ENCODE peak calls at places on chromosomes 3 and 15, in nine cellular contexts. Z is suprapubic skin, Y is astrocyte, F is HepG2, T is heart right ventricle, B is stomach, C is ovary, L is PC-9, E is OCI-LY7. H is an unnamed sample. For H3K36me3 and H3K9me3, the result is how much of the 10 kb centered on the place peaks cover.

GRCh38 chr3:184717608-184717995 is 5.7 kb upstream of the MAGEF1 start:
- DNase-seq in Z (no peak), Y (peak), F (no peak), T (no peak), B (no peak), C (no peak), L (no peak), E (no peak), H (no peak)

GRCh38 chr3:21331321-21331720 is 419.7 kb downstream of the ZNF385D start:
- DNase-seq in Z (no peak), Y (no peak), F (no peak), T (no peak), B (no peak), C (no peak), L (no peak), E (no peak), H (no peak)

GRCh38 chr15:68930268-68931022 is at the start of gene SPESP1:
- DNase-seq in Z (peak), Y (peak), F (no peak), T (peak), B (peak), C (peak), L (no peak), E (no peak), H (no peak)

GRCh38 chr3:110420158-110420641 is 651.4 kb upstream of the NECTIN3 start:
- DNase-seq in Z (no peak), Y (peak), F (no peak), T (no peak), B (no peak), C (no peak), L (no peak), E (no peak), H (no peak)

GRCh38 chr3:186705882-186706780 is 11.0 kb upstream of the KNG1 start:
- DNase-seq in Z (no peak), Y (no peak), F (no peak), T (no peak), B (no peak), C (no peak), L (no peak), E (no peak), H (no peak)

GRCh38 chr15:29143909-29144308 is 125.7 kb downstream of the NSMCE3 start:
- DNase-seq in Z (no peak), Y (peak), F (no peak), T (no peak), B (no peak), C (no peak), L (no peak), E (no peak), H (no peak)

GRCh38 chr15:68818671-68819450 is 1.8 kb downstream of the ANP32A start:
- DNase-seq in Z (peak), Y (no peak), F (peak), T (peak), B (peak), C (peak), L (no peak), E (peak), H (peak)

GRCh38 chr15:78292219-78292618 is 7.2 kb downstream of the SKIC8 start:
- DNase-seq in Z (no peak), Y (no peak), F (no peak), T (no peak), B (no peak), C (no peak), L (no peak), E (no peak), H (no peak)

GRCh38 chr15:90819390-90819789 is 49.0 kb upstream of the FURIN start:
- DNase-seq in Z (no peak), Y (no peak), F (no peak), T (no peak), B (peak), C (no peak), L (no peak), E (no peak), H (no peak)

GRCh38 chr3:20669184-20669583 is 483.2 kb upstream of the SGO1 start:
- DNase-seq in Z (no peak), Y (peak), F (no peak), T (peak), B (no peak), C (no peak), L (no peak), E (no peak), H (no peak)

GRCh38 chr3:158909870-158910269 is 108.0 kb downstream of the MFSD1 start:
- DNase-seq in Z (no peak), Y (peak), F (no peak), T (no peak), B (no peak), C (no peak), L (no peak), E (no peak), H (no peak)

GRCh38 chr3:36075491-36075890 is 304.8 kb upstream of the STAC start:
- DNase-seq in Z (no peak), Y (peak), F (no peak), T (no peak), B (no peak), C (no peak), L (no peak), E (no peak), H (no peak)

GRCh38 chr3:114584734-114585371 is 291.0 kb downstream of the TIGIT start:
- DNase-seq in Z (no peak), Y (no peak), F (no peak), T (peak), B (no peak), C (peak), L (no peak), E (no peak), H (no peak)

GRCh38 chr15:49265911-49266310 is 95.9 kb downstream of the GALK2 start:
- DNase-seq in Z (no peak), Y (no peak), F (no peak), T (no peak), B (no peak), C (no peak), L (no peak), E (no peak), H (no peak)

GRCh38 chr3:64848822-64849221 is 161.0 kb upstream of the ADAMTS9 start:
- DNase-seq in Z (no peak), Y (no peak), F (no peak), T (no peak), B (peak), C (peak), L (no peak), E (no peak), H (no peak)

GRCh38 chr15:33506781-33507180 is 196.0 kb downstream of the RYR3 start:
- DNase-seq in Z (no peak), Y (no peak), F (no peak), T (no peak), B (no peak), C (no peak), L (no peak), E (no peak), H (no peak)

GRCh38 chr15:77219846-77220245 is 148.9 kb upstream of the TSPAN3 start:
- DNase-seq in Z (no peak), Y (no peak), F (no peak), T (no peak), B (no peak), C (no peak), L (no peak), E (no peak), H (no peak)

DNA sequence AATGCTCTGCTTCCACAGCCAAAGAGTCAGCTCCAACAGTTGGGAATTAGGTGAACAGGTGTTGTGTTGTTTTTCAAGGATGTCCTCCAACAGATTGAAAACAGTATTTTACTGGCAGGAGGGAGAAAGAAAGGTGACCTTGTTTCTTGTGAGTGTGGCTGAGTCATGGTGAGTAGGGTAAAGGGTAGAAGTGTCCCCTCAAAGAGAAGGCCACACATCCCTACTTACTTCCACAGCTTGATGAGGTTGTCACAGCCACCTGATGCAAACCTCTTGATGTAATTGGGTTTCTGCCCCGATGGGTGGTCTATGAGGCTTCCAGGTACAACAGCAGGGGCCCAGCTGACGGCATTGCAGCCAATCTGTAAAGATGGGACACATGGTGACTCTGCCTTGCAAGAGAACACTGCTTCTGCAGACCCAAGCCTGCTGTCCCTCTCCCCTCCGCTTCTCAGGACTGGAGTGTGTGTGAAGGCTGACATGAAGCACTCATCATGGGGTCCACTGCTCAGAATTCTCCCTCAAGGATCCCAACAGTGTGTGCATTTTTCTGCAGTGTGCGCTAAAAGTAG is 12.7 kb upstream of the GHRL start:
- DNase-seq in Z (no peak), Y (no peak), F (no peak), T (no peak), B (no peak), C (no peak), L (no peak), E (no peak), H (no peak)
- H3K36me3 ChIP-seq in Z (half or more), Y (half or more), F (under half), T (under half), B (half or more), C (under half), L (under half), E (half or more), H (half or more)

GRCh38 chr15:89368566-89369223 is 34.1 kb upstream of the POLG start:
- DNase-seq in Z (no peak), Y (no peak), F (no peak), T (no peak), B (no peak), C (no peak), L (no peak), E (no peak), H (no peak)
- TF ChIP-seq CTCF in Z (no peak), Y (no peak), F (no peak), T (no peak), B (no peak), C (no peak), L (no peak), E (no peak), H (no peak)

GRCh38 chr3:183129243-183129642 is 29.9 kb upstream of the MCCC1 start:
- DNase-seq in Z (no peak), Y (no peak), F (no peak), T (no peak), B (no peak), C (no peak), L (no peak), E (peak), H (no peak)

GRCh38 chr3:183122257-183122932 is 23.1 kb upstream of the MCCC1 start:
- DNase-seq in Z (no peak), Y (peak), F (peak), T (no peak), B (no peak), C (no peak), L (peak), E (peak), H (no peak)

GRCh38 chr3:183120538-183121215 is 21.4 kb upstream of the MCCC1 start:
- DNase-seq in Z (no peak), Y (no peak), F (no peak), T (no peak), B (no peak), C (no peak), L (no peak), E (no peak), H (no peak)

DNA sequence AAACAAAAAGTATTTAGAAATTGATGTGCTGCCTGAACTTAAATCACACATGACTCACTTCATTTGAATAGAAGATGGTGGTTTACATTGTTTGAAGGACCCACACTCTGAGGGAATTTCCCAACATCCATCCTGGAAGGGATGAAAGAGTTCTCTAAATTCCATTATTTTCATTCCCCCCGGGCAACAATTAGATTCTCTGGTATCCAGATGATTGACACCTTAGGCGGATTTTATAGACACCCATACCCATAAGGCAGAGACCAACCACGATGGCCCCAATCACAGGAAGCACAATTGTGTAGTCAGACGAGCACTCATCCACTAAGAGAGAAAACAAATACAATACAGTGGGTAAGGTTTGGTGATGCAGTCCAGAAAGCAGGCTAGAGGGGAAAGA is 24.6 kb upstream of the MCCC1 start:
- DNase-seq in Z (no peak), Y (peak), F (no peak), T (no peak), B (no peak), C (no peak), L (peak), E (no peak), H (no peak)
- H3K9me3 ChIP-seq in Z (under half), Y (under half), F (under half), T (under half), B (under half), C (under half), L (under half), E (under half), H (under half)

GRCh38 chr3:48445277-48445882 is 1.2 kb upstream of the ATRIP start:
- DNase-seq in Z (no peak), Y (no peak), F (no peak), T (no peak), B (no peak), C (no peak), L (no peak), E (no peak), H (no peak)

GRCh38 chr3:48446425-48447193 is at the start of gene ATRIP:
- DNase-seq in Z (peak), Y (peak), F (peak), T (peak), B (peak), C (peak), L (peak), E (peak), H (peak)

GRCh38 chr3:48446043-48446424 is 503 bp upstream of the ATRIP start:
- DNase-seq in Z (no peak), Y (no peak), F (no peak), T (no peak), B (no peak), C (no peak), L (no peak), E (no peak), H (no peak)

GRCh38 chr3:48456466-48456865 is 9.9 kb downstream of the ATRIP start:
- DNase-seq in Z (no peak), Y (no peak), F (no peak), T (no peak), B (no peak), C (no peak), L (no peak), E (no peak), H (no peak)

GRCh38 chr3:48451270-48451669 is 4.7 kb downstream of the ATRIP start:
- DNase-seq in Z (no peak), Y (no peak), F (peak), T (no peak), B (no peak), C (no peak), L (no peak), E (no peak), H (no peak)
- H3K36me3 ChIP-seq in Z (under half), Y (under half), F (under half), T (under half), B (under half), C (under half), L (under half), E (half or more), H (half or more)

DNA sequence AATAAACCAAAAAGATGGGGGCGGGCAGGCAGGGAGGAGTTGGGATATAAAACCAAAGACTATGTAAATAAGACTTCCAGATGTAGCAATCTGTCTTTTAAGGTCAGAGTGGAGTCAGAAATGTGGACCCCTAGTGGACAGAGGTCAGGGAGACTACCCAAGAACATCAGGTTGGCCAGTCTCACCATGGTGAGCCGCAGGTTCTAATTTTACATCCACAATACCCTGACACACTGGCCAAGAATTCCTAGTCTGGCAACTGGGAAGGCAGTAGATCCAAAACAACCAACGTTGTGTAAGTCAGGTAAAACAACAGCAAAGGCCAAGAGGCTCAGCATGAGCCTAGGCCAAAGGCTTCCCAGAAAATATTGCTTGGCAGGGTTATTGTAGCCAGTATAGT is 203.4 kb downstream of the FOXP1 start:
- DNase-seq in Z (no peak), Y (peak), F (peak), T (peak), B (no peak), C (no peak), L (no peak), E (no peak), H (no peak)
- TF ChIP-seq CTCF in Z (no peak), Y (peak), F (peak), T (peak), B (no peak), C (no peak), L (no peak), E (peak), H (peak)

GRCh38 chr3:3847994-3848970 is 49.1 kb downstream of the LRRN1 start:
- DNase-seq in Z (no peak), Y (no peak), F (no peak), T (no peak), B (no peak), C (no peak), L (no peak), E (no peak), H (no peak)
- H3K9me3 ChIP-seq in Z (under half), Y (under half), F (under half), T (under half), B (under half), C (under half), L (under half), E (under half), H (under half)

DNA sequence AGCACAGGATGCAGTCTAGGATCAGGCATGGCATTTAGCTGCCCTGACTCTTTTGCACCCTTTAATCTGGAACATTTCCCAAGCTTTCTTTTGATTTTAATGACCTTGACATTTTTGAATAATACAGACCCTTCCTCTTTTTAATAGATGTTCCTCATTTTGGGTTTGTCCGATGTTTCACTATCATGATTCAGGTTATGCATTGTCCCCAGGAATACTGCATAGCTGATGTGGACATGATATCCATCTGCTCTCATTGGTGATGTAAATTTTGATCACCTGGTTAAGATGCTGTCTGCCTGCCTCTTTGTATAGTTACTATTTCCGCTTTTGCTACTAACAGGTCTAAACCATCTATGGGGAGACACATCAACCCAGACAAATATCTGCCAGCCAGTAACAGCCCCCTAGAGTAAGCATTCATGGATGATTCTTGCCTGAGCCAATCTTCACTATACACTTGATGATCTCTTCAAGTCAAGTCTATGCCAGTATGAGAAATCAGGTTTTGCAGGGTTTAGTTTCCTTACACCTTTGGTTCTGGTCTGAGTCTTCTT is 50.6 kb upstream of the ULK4 start:
- DNase-seq in Z (no peak), Y (no peak), F (no peak), T (no peak), B (no peak), C (no peak), L (no peak), E (peak), H (no peak)
- H3K36me3 ChIP-seq in Z (under half), Y (under half), F (under half), T (under half), B (under half), C (under half), L (under half), E (under half), H (under half)

GRCh38 chr15:25501828-25502446 is 63.1 kb upstream of the UBE3A start:
- DNase-seq in Z (no peak), Y (no peak), F (peak), T (peak), B (no peak), C (no peak), L (no peak), E (peak), H (peak)
- TF ChIP-seq CTCF in Z (peak), Y (peak), F (peak), T (peak), B (no peak), C (no peak), L (peak), E (peak), H (peak)

GRCh38 chr15:25060472-25060803 is 105.7 kb downstream of the SNRPN start:
- DNase-seq in Z (peak), Y (no peak), F (no peak), T (no peak), B (peak), C (no peak), L (no peak), E (no peak), H (no peak)

GRCh38 chr15:25059698-25060471 is 105.1 kb downstream of the SNRPN start:
- DNase-seq in Z (peak), Y (no peak), F (no peak), T (no peak), B (no peak), C (no peak), L (no peak), E (no peak), H (no peak)

GRCh38 chr15:25062551-25063430 is 108.0 kb downstream of the SNRPN start:
- DNase-seq in Z (peak), Y (no peak), F (no peak), T (no peak), B (no peak), C (no peak), L (no peak), E (no peak), H (no peak)

GRCh38 chr15:25061808-25062550 is 107.2 kb downstream of the SNRPN start:
- DNase-seq in Z (peak), Y (no peak), F (no peak), T (no peak), B (no peak), C (no peak), L (no peak), E (no peak), H (no peak)

GRCh38 chr15:25060996-25061620 is 106.3 kb downstream of the SNRPN start:
- DNase-seq in Z (peak), Y (no peak), F (no peak), T (no peak), B (no peak), C (no peak), L (no peak), E (no peak), H (no peak)
- H3K9me3 ChIP-seq in Z (half or more), Y (half or more), F (half or more), T (under half), B (half or more), C (half or more), L (under half), E (under half), H (half or more)

GRCh38 chr15:55362641-55363040 is 43.6 kb downstream of the PIGB start:
- DNase-seq in Z (no peak), Y (no peak), F (no peak), T (no peak), B (no peak), C (no peak), L (no peak), E (no peak), H (no peak)
- H3K36me3 ChIP-seq in Z (under half), Y (under half), F (under half), T (under half), B (under half), C (under half), L (under half), E (under half), H (under half)

H was measured in WERI-Rb-1.